ENCODE peak calls at places on chromosomes 1 and 21, in five cellular contexts. One of them, this sample, is unnamed.

GRCh38 chr1:111275079-111275478 is 15.6 kb upstream of the CHIA start:
- DNase-seq in HepG2: no peak
- DNase-seq in SK-N-SH: peak
- DNase-seq in K562: no peak
- DNase-seq in GM12878: no peak
- DNase-seq in this sample: no peak

GRCh38 chr1:168303716-168304540 is 23.3 kb downstream of the TBX19 start:
- DNase-seq in GM12878: no peak
- DNase-seq in SK-N-SH: no peak
- DNase-seq in HepG2: no peak
- DNase-seq in K562: no peak
- DNase-seq in this sample: no peak

GRCh38 chr21:46095814-46096595 is 1.9 kb upstream of the COL6A2 start:
- DNase-seq in HepG2: no peak
- DNase-seq in K562: no peak
- DNase-seq in GM12878: no peak
- DNase-seq in SK-N-SH: no peak
- DNase-seq in this sample: no peak

GRCh38 chr1:58883037-58883887 is 99.4 kb upstream of the JUN start:
- DNase-seq in HepG2: peak
- DNase-seq in K562: peak
- DNase-seq in GM12878: no peak
- DNase-seq in SK-N-SH: no peak
- DNase-seq in this sample: peak

GRCh38 chr1:67921725-67922489 is 88.6 kb upstream of the GNG12 start:
- DNase-seq in SK-N-SH: no peak
- DNase-seq in GM12878: no peak
- DNase-seq in K562: peak
- DNase-seq in HepG2: no peak
- DNase-seq in this sample: no peak

GRCh38 chr21:16742116-16742515 is 770.7 kb upstream of the CXADR start:
- DNase-seq in GM12878: no peak
- DNase-seq in HepG2: no peak
- DNase-seq in K562: no peak
- DNase-seq in SK-N-SH: no peak
- DNase-seq in this sample: no peak

GRCh38 chr1:92367496-92367895 is 68.6 kb downstream of the RPAP2 start:
- DNase-seq in HepG2: no peak
- DNase-seq in SK-N-SH: no peak
- DNase-seq in K562: no peak
- DNase-seq in GM12878: no peak
- DNase-seq in this sample: no peak

GRCh38 chr1:34549199-34549598 is 205.6 kb upstream of the GJB5 start:
- DNase-seq in SK-N-SH: no peak
- DNase-seq in HepG2: peak
- DNase-seq in K562: peak
- DNase-seq in GM12878: no peak
- DNase-seq in this sample: peak

GRCh38 chr1:1599919-1600860 is at the start of gene FNDC10:
- DNase-seq in K562: no peak
- DNase-seq in GM12878: no peak
- DNase-seq in SK-N-SH: peak
- DNase-seq in HepG2: no peak
- DNase-seq in this sample: no peak

GRCh38 chr1:21939650-21940374 is 2.7 kb upstream of the HSPG2 start:
- DNase-seq in GM12878: no peak
- DNase-seq in HepG2: peak
- DNase-seq in K562: peak
- DNase-seq in SK-N-SH: peak
- DNase-seq in this sample: peak

GRCh38 chr1:101130673-101131072 is 105.1 kb upstream of the DPH5 start:
- DNase-seq in GM12878: no peak
- DNase-seq in HepG2: no peak
- DNase-seq in K562: peak
- DNase-seq in SK-N-SH: no peak
- DNase-seq in this sample: no peak

GRCh38 chr21:43687566-43688395 is 28.4 kb downstream of the RRP1B start:
- DNase-seq in HepG2: no peak
- DNase-seq in GM12878: no peak
- DNase-seq in K562: no peak
- DNase-seq in SK-N-SH: no peak
- DNase-seq in this sample: no peak

GRCh38 chr1:225695578-225696332 is 42.8 kb upstream of the ENAH start:
- DNase-seq in HepG2: peak
- DNase-seq in GM12878: no peak
- DNase-seq in SK-N-SH: peak
- DNase-seq in K562: no peak
- DNase-seq in this sample: no peak

GRCh38 chr1:183093821-183094287 is 70.6 kb downstream of the LAMC1 start:
- DNase-seq in HepG2: no peak
- DNase-seq in K562: no peak
- DNase-seq in GM12878: no peak
- DNase-seq in SK-N-SH: no peak
- DNase-seq in this sample: peak

GRCh38 chr1:96782861-96783260 is 61.3 kb downstream of the PTBP2 start:
- DNase-seq in K562: no peak
- DNase-seq in GM12878: no peak
- DNase-seq in HepG2: no peak
- DNase-seq in SK-N-SH: no peak
- DNase-seq in this sample: no peak

GRCh38 chr1:225684741-225685140 is 31.8 kb upstream of the ENAH start:
- DNase-seq in HepG2: no peak
- DNase-seq in K562: no peak
- DNase-seq in GM12878: no peak
- DNase-seq in SK-N-SH: no peak
- DNase-seq in this sample: no peak

GRCh38 chr1:158067651-158068050 is 74.2 kb downstream of the KIRREL1 start:
- DNase-seq in K562: no peak
- DNase-seq in HepG2: no peak
- DNase-seq in GM12878: no peak
- DNase-seq in SK-N-SH: no peak
- DNase-seq in this sample: no peak

GRCh38 chr1:2003564-2004131 is at the start of gene CFAP74:
- DNase-seq in SK-N-SH: peak
- DNase-seq in GM12878: no peak
- DNase-seq in K562: peak
- DNase-seq in HepG2: peak
- DNase-seq in this sample: peak

GRCh38 chr21:33300701-33301631 is 23.8 kb upstream of the IFNAR1 start:
- DNase-seq in HepG2: no peak
- DNase-seq in GM12878: no peak
- DNase-seq in K562: peak
- DNase-seq in SK-N-SH: peak
- DNase-seq in this sample: no peak

GRCh38 chr1:235326719-235327558 is 1.0 kb downstream of the ARID4B start:
- DNase-seq in GM12878: peak
- DNase-seq in K562: peak
- DNase-seq in HepG2: peak
- DNase-seq in SK-N-SH: peak
- DNase-seq in this sample: no peak

GRCh38 chr1:201696217-201696761 is 132.7 kb upstream of the IPO9 start:
- DNase-seq in GM12878: no peak
- DNase-seq in K562: no peak
- DNase-seq in SK-N-SH: peak
- DNase-seq in HepG2: no peak
- DNase-seq in this sample: no peak

GRCh38 chr1:168179411-168180147 is 817 bp downstream of the TIPRL start:
- DNase-seq in GM12878: no peak
- DNase-seq in K562: peak
- DNase-seq in HepG2: no peak
- DNase-seq in SK-N-SH: peak
- DNase-seq in this sample: no peak

GRCh38 chr21:41167348-41168342 is at the start of gene BACE2:
- DNase-seq in K562: peak
- DNase-seq in SK-N-SH: peak
- DNase-seq in HepG2: no peak
- DNase-seq in GM12878: no peak
- DNase-seq in this sample: no peak

GRCh38 chr21:45530423-45531113 is 11.7 kb downstream of the SLC19A1 start:
- DNase-seq in K562: no peak
- DNase-seq in GM12878: no peak
- DNase-seq in HepG2: no peak
- DNase-seq in SK-N-SH: no peak
- DNase-seq in this sample: no peak

GRCh38 chr1:89487972-89488371 is 36.7 kb upstream of the LRRC8B start:
- DNase-seq in HepG2: no peak
- DNase-seq in SK-N-SH: no peak
- DNase-seq in K562: no peak
- DNase-seq in GM12878: no peak
- DNase-seq in this sample: no peak

GRCh38 chr1:169367096-169367685 is 406 bp downstream of the NME7 start:
- DNase-seq in HepG2: no peak
- DNase-seq in K562: peak
- DNase-seq in GM12878: no peak
- DNase-seq in SK-N-SH: peak
- DNase-seq in this sample: no peak

GRCh38 chr21:36543924-36544323 is 64.0 kb upstream of the CLDN14 start:
- DNase-seq in HepG2: no peak
- DNase-seq in GM12878: no peak
- DNase-seq in SK-N-SH: no peak
- DNase-seq in K562: no peak
- DNase-seq in this sample: no peak

GRCh38 chr1:156368889-156369684 is at the start of gene RHBG:
- DNase-seq in HepG2: peak
- DNase-seq in GM12878: no peak
- DNase-seq in K562: no peak
- DNase-seq in SK-N-SH: no peak
- DNase-seq in this sample: no peak

GRCh38 chr1:48035371-48036141 is 38.4 kb upstream of the TRABD2B start:
- DNase-seq in SK-N-SH: no peak
- DNase-seq in HepG2: no peak
- DNase-seq in K562: no peak
- DNase-seq in GM12878: no peak
- DNase-seq in this sample: no peak
- TF ChIP-seq POLR2AphosphoS5 in SK-N-SH: no peak
- TF ChIP-seq POLR2AphosphoS5 in HepG2: no peak
- TF ChIP-seq POLR2AphosphoS5 in K562: no peak
- TF ChIP-seq POLR2AphosphoS5 in GM12878: no peak
- TF ChIP-seq POLR2AphosphoS5 in this sample: no peak

DNA sequence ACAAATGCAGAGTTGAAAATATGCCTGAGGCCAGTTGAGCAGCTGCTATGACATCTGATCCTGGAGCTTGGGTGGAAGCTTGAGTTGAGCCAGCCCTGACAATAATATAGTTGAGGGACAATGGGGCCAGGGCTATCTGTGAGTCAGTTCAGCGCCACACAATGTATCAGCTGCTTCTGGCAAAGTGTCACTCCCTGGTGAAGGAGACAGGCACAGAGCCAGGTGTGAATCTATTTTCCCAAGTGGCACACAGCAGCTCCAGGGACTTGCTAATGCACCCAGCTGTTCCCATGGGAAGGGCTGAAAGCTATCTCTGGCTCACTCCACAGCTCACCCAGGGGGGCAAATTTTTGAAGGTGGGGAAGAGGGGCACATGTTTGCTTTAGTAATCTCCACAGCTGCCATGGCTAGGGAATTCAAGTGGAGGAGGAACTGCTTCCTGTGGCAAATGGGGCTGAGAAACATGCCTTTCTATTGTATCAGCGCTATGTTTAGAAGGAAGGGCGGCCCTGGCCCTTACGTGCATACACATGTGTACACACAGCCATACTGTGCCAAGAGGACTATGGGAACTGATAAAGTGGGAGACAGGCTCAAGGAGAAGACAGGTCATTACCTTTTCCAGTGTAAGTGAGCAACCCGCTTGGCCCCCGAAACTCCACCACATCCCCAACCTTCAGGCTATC is 2.2 kb downstream of the CYB5R1 start:
- DNase-seq in GM12878: no peak
- DNase-seq in K562: no peak
- DNase-seq in HepG2: no peak
- DNase-seq in SK-N-SH: no peak
- DNase-seq in this sample: no peak
- TF ChIP-seq ZBTB33 in GM12878: no peak
- TF ChIP-seq ZBTB33 in K562: no peak
- TF ChIP-seq ZBTB33 in HepG2: no peak
- TF ChIP-seq ZBTB33 in SK-N-SH: no peak
- TF ChIP-seq ZBTB33 in this sample: no peak

DNA sequence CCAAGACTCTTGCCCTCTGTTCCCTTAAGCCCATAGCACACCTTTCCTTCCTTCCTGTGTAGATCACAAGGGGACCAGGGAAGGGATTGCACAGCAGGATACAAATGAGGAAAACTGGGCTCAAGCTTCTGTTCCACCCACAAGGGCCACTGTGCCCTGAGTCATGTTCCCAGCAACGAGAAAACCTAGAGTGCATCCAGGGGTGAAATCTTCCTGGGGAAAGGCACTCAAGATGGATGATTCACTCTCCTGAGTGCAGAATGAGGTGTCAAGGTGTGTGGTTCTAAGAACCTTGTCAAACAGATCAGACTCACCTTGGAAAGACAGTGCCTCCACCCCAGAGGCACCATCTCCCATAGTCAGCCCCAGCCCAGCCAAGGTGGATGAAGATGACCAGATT is 40.7 kb upstream of the EYA3 start:
- DNase-seq in HepG2: no peak
- DNase-seq in GM12878: no peak
- DNase-seq in K562: no peak
- DNase-seq in SK-N-SH: no peak
- DNase-seq in this sample: peak
- TF ChIP-seq POLR2AphosphoS5 in HepG2: no peak
- TF ChIP-seq POLR2AphosphoS5 in GM12878: no peak
- TF ChIP-seq POLR2AphosphoS5 in K562: no peak
- TF ChIP-seq POLR2AphosphoS5 in SK-N-SH: no peak
- TF ChIP-seq POLR2AphosphoS5 in this sample: no peak

DNA sequence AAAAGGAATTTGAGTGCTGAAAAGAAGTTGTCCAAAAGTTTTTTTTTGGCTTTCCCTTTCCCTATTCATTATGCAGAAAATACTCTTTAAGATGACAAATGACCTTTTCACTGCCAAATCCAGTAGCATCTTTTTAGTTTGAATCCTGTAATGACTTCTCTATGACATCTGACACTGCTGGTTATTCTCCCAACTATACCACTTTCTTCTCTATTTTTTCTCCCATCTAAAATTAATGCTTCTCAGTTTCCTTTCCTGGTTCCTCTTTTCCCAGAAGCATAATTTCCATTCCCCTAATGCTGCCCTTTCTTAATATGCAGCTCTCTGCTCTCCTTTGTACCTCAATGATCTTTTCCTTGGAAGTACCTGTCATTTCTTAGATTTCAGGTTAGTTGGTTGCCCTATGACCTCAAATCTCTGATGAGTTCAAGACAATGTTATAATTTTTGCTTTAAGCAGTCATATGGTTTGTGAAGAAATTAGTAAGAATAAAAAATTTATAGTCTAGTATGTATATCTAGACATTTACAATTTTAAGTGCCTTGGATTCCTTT is 150.9 kb downstream of the CDC42BPA start:
- DNase-seq in HepG2: no peak
- DNase-seq in GM12878: no peak
- DNase-seq in K562: no peak
- DNase-seq in SK-N-SH: no peak
- DNase-seq in this sample: no peak
- TF ChIP-seq ZBTB33 in HepG2: no peak
- TF ChIP-seq ZBTB33 in GM12878: no peak
- TF ChIP-seq ZBTB33 in K562: no peak
- TF ChIP-seq ZBTB33 in SK-N-SH: no peak
- TF ChIP-seq ZBTB33 in this sample: no peak